ENCODE peak calls at places on chromosome 9, in eight cellular contexts. One of them, this sample, is unnamed.

GRCh38 chr9:110531776-110532175 is 47.8 kb downstream of the SVEP1 start:
- DNase-seq in activated B cell treated with CpG ODN at 0.5 μM for 24 hours: no peak
- DNase-seq in neural progenitor cell: no peak
- DNase-seq in B cell: no peak
- DNase-seq in WERI-Rb-1: no peak
- DNase-seq in neural crest cell: no peak
- DNase-seq in fibroblast of mammary gland: peak
- DNase-seq in left ventricle myocardium inferior: no peak
- DNase-seq in this sample: no peak

GRCh38 chr9:120299785-120300184 is 280.2 kb downstream of the CDK5RAP2 start:
- DNase-seq in fibroblast of mammary gland: peak
- DNase-seq in neural progenitor cell: peak
- DNase-seq in neural crest cell: no peak
- DNase-seq in activated B cell treated with CpG ODN at 0.5 μM for 24 hours: no peak
- DNase-seq in WERI-Rb-1: peak
- DNase-seq in left ventricle myocardium inferior: no peak
- DNase-seq in B cell: no peak
- DNase-seq in this sample: no peak

GRCh38 chr9:88590558-88591146 is 55.7 kb downstream of the NXNL2 start:
- DNase-seq in WERI-Rb-1: peak
- DNase-seq in neural progenitor cell: peak
- DNase-seq in neural crest cell: no peak
- DNase-seq in fibroblast of mammary gland: no peak
- DNase-seq in left ventricle myocardium inferior: no peak
- DNase-seq in B cell: no peak
- DNase-seq in activated B cell treated with CpG ODN at 0.5 μM for 24 hours: no peak
- DNase-seq in this sample: no peak

GRCh38 chr9:122464633-122465567 is 12.8 kb downstream of the OR1J1 start:
- DNase-seq in neural progenitor cell: peak
- DNase-seq in activated B cell treated with CpG ODN at 0.5 μM for 24 hours: peak
- DNase-seq in neural crest cell: peak
- DNase-seq in fibroblast of mammary gland: peak
- DNase-seq in left ventricle myocardium inferior: peak
- DNase-seq in WERI-Rb-1: peak
- DNase-seq in B cell: peak
- DNase-seq in this sample: peak

GRCh38 chr9:109166771-109167601 is at the start of gene FRRS1L:
- DNase-seq in WERI-Rb-1: peak
- DNase-seq in neural crest cell: peak
- DNase-seq in neural progenitor cell: peak
- DNase-seq in activated B cell treated with CpG ODN at 0.5 μM for 24 hours: no peak
- DNase-seq in fibroblast of mammary gland: no peak
- DNase-seq in left ventricle myocardium inferior: no peak
- DNase-seq in B cell: no peak
- DNase-seq in this sample: peak

GRCh38 chr9:79974806-79975422 is 403.1 kb downstream of the TLE4 start:
- DNase-seq in B cell: no peak
- DNase-seq in neural progenitor cell: peak
- DNase-seq in activated B cell treated with CpG ODN at 0.5 μM for 24 hours: no peak
- DNase-seq in neural crest cell: no peak
- DNase-seq in left ventricle myocardium inferior: no peak
- DNase-seq in WERI-Rb-1: no peak
- DNase-seq in fibroblast of mammary gland: no peak
- DNase-seq in this sample: no peak

GRCh38 chr9:127946728-127947127 is 9.1 kb upstream of the DPM2 start:
- DNase-seq in fibroblast of mammary gland: no peak
- DNase-seq in B cell: no peak
- DNase-seq in neural progenitor cell: no peak
- DNase-seq in left ventricle myocardium inferior: no peak
- DNase-seq in neural crest cell: no peak
- DNase-seq in WERI-Rb-1: no peak
- DNase-seq in activated B cell treated with CpG ODN at 0.5 μM for 24 hours: no peak
- DNase-seq in this sample: no peak

GRCh38 chr9:89323257-89323841 is 5.0 kb downstream of the SECISBP2 start:
- DNase-seq in neural crest cell: no peak
- DNase-seq in left ventricle myocardium inferior: no peak
- DNase-seq in WERI-Rb-1: no peak
- DNase-seq in neural progenitor cell: no peak
- DNase-seq in B cell: no peak
- DNase-seq in activated B cell treated with CpG ODN at 0.5 μM for 24 hours: no peak
- DNase-seq in fibroblast of mammary gland: peak
- DNase-seq in this sample: no peak

GRCh38 chr9:83219154-83219923 is 156.4 kb upstream of the RASEF start:
- DNase-seq in WERI-Rb-1: peak
- DNase-seq in left ventricle myocardium inferior: peak
- DNase-seq in neural crest cell: peak
- DNase-seq in B cell: no peak
- DNase-seq in neural progenitor cell: peak
- DNase-seq in activated B cell treated with CpG ODN at 0.5 μM for 24 hours: no peak
- DNase-seq in fibroblast of mammary gland: peak
- DNase-seq in this sample: peak

GRCh38 chr9:94729199-94729598 is 2.7 kb downstream of the AOPEP start:
- DNase-seq in fibroblast of mammary gland: no peak
- DNase-seq in neural crest cell: no peak
- DNase-seq in B cell: no peak
- DNase-seq in WERI-Rb-1: no peak
- DNase-seq in neural progenitor cell: no peak
- DNase-seq in activated B cell treated with CpG ODN at 0.5 μM for 24 hours: no peak
- DNase-seq in left ventricle myocardium inferior: no peak
- DNase-seq in this sample: no peak

DNA sequence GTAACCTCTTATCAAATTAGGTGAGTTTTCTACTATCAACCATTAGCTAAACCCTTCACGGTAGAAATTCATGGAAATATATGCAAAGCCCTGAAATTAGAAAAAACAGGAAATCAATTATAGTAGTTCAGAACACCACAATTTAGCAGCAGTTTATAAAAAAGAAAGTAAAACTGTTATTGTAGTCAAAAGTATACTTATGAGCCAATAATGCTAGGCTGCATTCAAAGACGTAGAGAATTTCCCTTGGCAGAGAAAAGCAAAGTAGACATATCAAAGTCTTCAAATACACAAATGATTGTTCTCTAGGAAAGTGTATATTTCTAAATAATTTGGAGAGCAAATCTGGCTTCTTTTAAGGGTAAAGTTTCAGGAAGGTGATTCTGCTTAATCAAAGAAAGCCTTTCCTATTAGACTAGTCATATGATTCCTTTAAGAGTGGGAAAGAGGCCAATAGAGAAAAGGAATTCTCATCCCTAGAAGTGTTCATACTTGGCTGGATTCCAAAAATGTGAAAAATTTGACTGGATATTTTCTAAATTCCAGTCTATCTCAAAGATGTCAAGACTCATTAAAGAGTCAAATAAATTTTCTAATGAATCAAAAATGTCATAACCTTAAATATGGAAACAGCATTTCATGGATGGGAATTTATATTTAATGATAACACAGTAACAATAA is 185.6 kb downstream of the SMC2 start:
- DNase-seq in neural crest cell: no peak
- DNase-seq in neural progenitor cell: no peak
- DNase-seq in fibroblast of mammary gland: peak
- DNase-seq in WERI-Rb-1: no peak
- DNase-seq in left ventricle myocardium inferior: no peak
- DNase-seq in B cell: no peak
- DNase-seq in activated B cell treated with CpG ODN at 0.5 μM for 24 hours: no peak
- DNase-seq in this sample: no peak
- TF ChIP-seq CTCF in neural crest cell: no peak
- TF ChIP-seq CTCF in neural progenitor cell: no peak
- TF ChIP-seq CTCF in fibroblast of mammary gland: no peak
- TF ChIP-seq CTCF in WERI-Rb-1: no peak
- TF ChIP-seq CTCF in left ventricle myocardium inferior: no peak
- TF ChIP-seq CTCF in B cell: no peak
- TF ChIP-seq CTCF in activated B cell treated with CpG ODN at 0.5 μM for 24 hours: no peak
- TF ChIP-seq CTCF in this sample: no peak

GRCh38 chr9:113352006-113352405 is 2.7 kb downstream of the BSPRY start:
- DNase-seq in B cell: no peak
- DNase-seq in activated B cell treated with CpG ODN at 0.5 μM for 24 hours: no peak
- DNase-seq in neural progenitor cell: no peak
- DNase-seq in left ventricle myocardium inferior: no peak
- DNase-seq in fibroblast of mammary gland: no peak
- DNase-seq in neural crest cell: no peak
- DNase-seq in WERI-Rb-1: no peak
- DNase-seq in this sample: no peak

GRCh38 chr9:113352411-113352810 is 3.1 kb downstream of the BSPRY start:
- DNase-seq in WERI-Rb-1: no peak
- DNase-seq in activated B cell treated with CpG ODN at 0.5 μM for 24 hours: no peak
- DNase-seq in fibroblast of mammary gland: no peak
- DNase-seq in left ventricle myocardium inferior: no peak
- DNase-seq in neural crest cell: no peak
- DNase-seq in B cell: no peak
- DNase-seq in neural progenitor cell: no peak
- DNase-seq in this sample: no peak

GRCh38 chr9:113359385-113359784 is 10.0 kb downstream of the BSPRY start:
- DNase-seq in B cell: no peak
- DNase-seq in fibroblast of mammary gland: no peak
- DNase-seq in activated B cell treated with CpG ODN at 0.5 μM for 24 hours: no peak
- DNase-seq in neural crest cell: no peak
- DNase-seq in neural progenitor cell: no peak
- DNase-seq in WERI-Rb-1: no peak
- DNase-seq in left ventricle myocardium inferior: no peak
- DNase-seq in this sample: no peak

GRCh38 chr9:113356686-113357292 is 7.4 kb downstream of the BSPRY start:
- DNase-seq in activated B cell treated with CpG ODN at 0.5 μM for 24 hours: no peak
- DNase-seq in fibroblast of mammary gland: no peak
- DNase-seq in left ventricle myocardium inferior: no peak
- DNase-seq in neural crest cell: no peak
- DNase-seq in neural progenitor cell: no peak
- DNase-seq in WERI-Rb-1: no peak
- DNase-seq in B cell: no peak
- DNase-seq in this sample: no peak

DNA sequence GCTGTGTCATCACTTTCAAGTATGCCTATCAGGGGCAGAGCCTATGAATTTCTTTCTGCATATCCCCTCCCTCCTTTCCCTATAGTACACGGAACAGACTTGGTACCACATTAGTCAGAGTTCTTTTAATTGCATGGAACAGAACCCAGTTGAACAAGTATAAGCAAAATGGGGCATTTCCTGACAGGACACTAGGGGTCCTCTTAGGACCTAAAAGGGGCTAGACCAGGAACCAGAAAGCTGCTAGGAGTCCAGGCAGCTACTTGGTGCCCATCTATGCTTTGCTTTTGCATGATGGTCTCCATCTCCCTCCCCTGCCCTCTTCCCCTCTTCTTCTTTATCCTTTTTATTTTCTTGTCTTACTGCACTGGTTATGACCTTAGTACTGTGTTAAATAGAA is 5.9 kb downstream of the BSPRY start:
- DNase-seq in activated B cell treated with CpG ODN at 0.5 μM for 24 hours: no peak
- DNase-seq in fibroblast of mammary gland: peak
- DNase-seq in B cell: no peak
- DNase-seq in neural crest cell: no peak
- DNase-seq in neural progenitor cell: peak
- DNase-seq in left ventricle myocardium inferior: no peak
- DNase-seq in WERI-Rb-1: no peak
- DNase-seq in this sample: no peak
- TF ChIP-seq CTCF in activated B cell treated with CpG ODN at 0.5 μM for 24 hours: no peak
- TF ChIP-seq CTCF in fibroblast of mammary gland: peak
- TF ChIP-seq CTCF in B cell: no peak
- TF ChIP-seq CTCF in neural crest cell: no peak
- TF ChIP-seq CTCF in neural progenitor cell: peak
- TF ChIP-seq CTCF in left ventricle myocardium inferior: no peak
- TF ChIP-seq CTCF in WERI-Rb-1: peak
- TF ChIP-seq CTCF in this sample: peak

GRCh38 chr9:96331236-96331947 is 29.4 kb upstream of the HSD17B3 start:
- DNase-seq in neural crest cell: no peak
- DNase-seq in B cell: no peak
- DNase-seq in activated B cell treated with CpG ODN at 0.5 μM for 24 hours: no peak
- DNase-seq in left ventricle myocardium inferior: no peak
- DNase-seq in WERI-Rb-1: no peak
- DNase-seq in neural progenitor cell: no peak
- DNase-seq in fibroblast of mammary gland: peak
- DNase-seq in this sample: no peak

GRCh38 chr9:96323169-96323568 is 21.2 kb upstream of the HSD17B3 start:
- DNase-seq in WERI-Rb-1: no peak
- DNase-seq in neural crest cell: no peak
- DNase-seq in fibroblast of mammary gland: no peak
- DNase-seq in activated B cell treated with CpG ODN at 0.5 μM for 24 hours: no peak
- DNase-seq in B cell: no peak
- DNase-seq in neural progenitor cell: no peak
- DNase-seq in left ventricle myocardium inferior: no peak
- DNase-seq in this sample: no peak

DNA sequence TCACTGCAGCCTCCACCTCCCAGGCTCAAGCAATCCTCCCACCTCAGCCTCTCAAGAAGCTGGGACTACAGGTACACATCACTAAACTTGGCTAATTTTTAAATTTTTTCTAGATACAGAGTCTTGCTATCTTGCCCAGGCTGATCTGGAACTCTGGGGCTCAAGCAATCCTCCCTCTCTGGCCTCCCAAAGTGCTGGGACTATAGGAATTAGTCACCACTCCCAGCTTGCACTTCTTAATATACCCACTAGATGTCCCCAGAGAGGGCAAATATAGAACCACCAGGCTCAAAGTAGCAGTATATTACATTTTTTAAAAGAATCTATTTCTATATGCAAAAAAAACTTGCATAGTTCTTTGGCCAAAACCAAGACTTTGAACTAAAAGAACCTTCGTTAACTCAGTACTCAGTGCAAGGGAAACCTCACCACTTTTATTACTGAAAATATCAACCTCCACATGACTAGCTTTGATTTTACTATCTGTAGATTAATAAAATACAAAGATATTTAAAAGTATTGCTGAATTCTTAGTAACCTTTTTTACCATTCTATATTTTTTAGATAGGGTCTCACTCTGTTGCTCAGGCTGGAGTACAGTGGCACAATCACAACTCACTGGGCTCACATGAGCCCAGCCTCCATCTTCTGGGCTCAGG is 25.8 kb upstream of the HSD17B3 start:
- DNase-seq in WERI-Rb-1: peak
- DNase-seq in neural crest cell: peak
- DNase-seq in B cell: peak
- DNase-seq in left ventricle myocardium inferior: no peak
- DNase-seq in neural progenitor cell: peak
- DNase-seq in activated B cell treated with CpG ODN at 0.5 μM for 24 hours: no peak
- DNase-seq in fibroblast of mammary gland: peak
- DNase-seq in this sample: no peak
- TF ChIP-seq CTCF in WERI-Rb-1: peak
- TF ChIP-seq CTCF in neural crest cell: peak
- TF ChIP-seq CTCF in B cell: peak
- TF ChIP-seq CTCF in left ventricle myocardium inferior: peak
- TF ChIP-seq CTCF in neural progenitor cell: peak
- TF ChIP-seq CTCF in activated B cell treated with CpG ODN at 0.5 μM for 24 hours: peak
- TF ChIP-seq CTCF in fibroblast of mammary gland: peak
- TF ChIP-seq CTCF in this sample: peak

DNA sequence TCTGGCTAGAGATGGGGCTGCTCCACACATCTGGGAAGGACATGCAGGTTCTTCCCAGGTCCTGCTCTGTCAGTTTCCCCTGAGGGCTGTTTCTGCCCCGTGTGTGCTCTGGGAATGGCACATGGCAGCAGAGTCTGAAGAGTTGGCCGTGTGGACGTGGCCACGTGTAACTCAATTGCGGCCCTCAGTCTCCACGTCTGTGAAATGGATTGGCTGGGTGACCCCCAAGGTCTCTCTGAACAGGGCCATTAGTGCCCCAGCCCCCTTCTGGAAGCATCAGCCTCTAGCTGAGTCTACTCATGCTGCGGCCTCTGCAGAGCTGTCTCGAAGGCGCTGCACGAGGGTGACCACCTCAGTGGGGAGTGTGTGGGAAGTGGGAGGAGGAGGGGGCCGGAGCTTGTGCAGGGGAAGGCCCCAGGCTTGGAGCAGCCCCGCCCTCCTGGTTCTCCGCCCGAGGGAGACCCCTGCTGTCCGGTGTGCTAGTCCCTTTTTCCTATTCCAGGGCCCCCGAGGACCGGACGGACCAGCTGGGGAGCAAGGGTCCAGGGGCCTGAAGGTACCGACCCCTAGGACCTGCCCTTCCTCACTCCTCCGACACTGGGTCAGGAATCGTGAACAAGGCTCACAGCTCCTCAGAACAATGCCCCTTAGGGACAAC is 58.9 kb upstream of the ORM1 start:
- DNase-seq in left ventricle myocardium inferior: no peak
- DNase-seq in fibroblast of mammary gland: no peak
- DNase-seq in neural progenitor cell: peak
- DNase-seq in activated B cell treated with CpG ODN at 0.5 μM for 24 hours: no peak
- DNase-seq in neural crest cell: peak
- DNase-seq in WERI-Rb-1: peak
- DNase-seq in B cell: no peak
- DNase-seq in this sample: no peak
- TF ChIP-seq CTCF in left ventricle myocardium inferior: peak
- TF ChIP-seq CTCF in fibroblast of mammary gland: no peak
- TF ChIP-seq CTCF in neural progenitor cell: peak
- TF ChIP-seq CTCF in activated B cell treated with CpG ODN at 0.5 μM for 24 hours: no peak
- TF ChIP-seq CTCF in neural crest cell: peak
- TF ChIP-seq CTCF in WERI-Rb-1: peak
- TF ChIP-seq CTCF in B cell: no peak
- TF ChIP-seq CTCF in this sample: peak